ENCODE peak calls at places on chromosomes 5 and 9, in four cellular contexts. One of them, this sample, is unnamed.

GRCh38 chr5:150505041-150505511 is 2.9 kb upstream of the NDST1 start:
- DNase-seq in neural progenitor cell: no peak
- DNase-seq in cardiac muscle cell: no peak
- DNase-seq in stomach: no peak
- DNase-seq in this sample: no peak

GRCh38 chr9:83715794-83716193 is 8.0 kb upstream of the UBQLN1 start:
- DNase-seq in neural progenitor cell: no peak
- DNase-seq in cardiac muscle cell: no peak
- DNase-seq in stomach: no peak
- DNase-seq in this sample: no peak

GRCh38 chr5:160001457-160001856 is 7.5 kb upstream of the TTC1 start:
- DNase-seq in neural progenitor cell: no peak
- DNase-seq in cardiac muscle cell: no peak
- DNase-seq in stomach: peak; percentile 63
- DNase-seq in this sample: no peak

GRCh38 chr5:52657231-52657645 is 130.5 kb upstream of the ITGA1 start:
- DNase-seq in neural progenitor cell: peak; percentile 60
- DNase-seq in cardiac muscle cell: peak; percentile 67
- DNase-seq in stomach: no peak
- DNase-seq in this sample: no peak

GRCh38 chr5:147892696-147893296 is 13.5 kb downstream of the C5orf46 start:
- DNase-seq in neural progenitor cell: peak; percentile 3
- DNase-seq in cardiac muscle cell: no peak
- DNase-seq in stomach: peak; percentile 76
- DNase-seq in this sample: no peak

GRCh38 chr5:90802695-90803317 is 244.2 kb downstream of the ADGRV1 start:
- DNase-seq in cardiac muscle cell: peak; percentile 57
- DNase-seq in neural progenitor cell: peak; percentile 70
- DNase-seq in stomach: peak; percentile 31
- DNase-seq in this sample: no peak

GRCh38 chr5:180135128-180135955 is 63.8 kb upstream of the RNF130 start:
- DNase-seq in stomach: peak; percentile 23
- DNase-seq in neural progenitor cell: no peak
- DNase-seq in cardiac muscle cell: no peak
- DNase-seq in this sample: peak; percentile 90

GRCh38 chr5:157072508-157072907 is 13.6 kb upstream of the HAVCR1 start:
- DNase-seq in neural progenitor cell: no peak
- DNase-seq in cardiac muscle cell: no peak
- DNase-seq in stomach: no peak
- DNase-seq in this sample: no peak

GRCh38 chr5:140391312-140391711 is 10.3 kb upstream of the ANKHD1 start:
- DNase-seq in stomach: no peak
- DNase-seq in cardiac muscle cell: no peak
- DNase-seq in neural progenitor cell: no peak
- DNase-seq in this sample: no peak

GRCh38 chr5:150656191-150657132 is 4.6 kb upstream of the MYOZ3 start:
- DNase-seq in cardiac muscle cell: peak; percentile 85
- DNase-seq in neural progenitor cell: peak; percentile 92
- DNase-seq in stomach: peak; percentile 77
- DNase-seq in this sample: no peak

GRCh38 chr9:97518909-97519307 is 17.4 kb downstream of the TMOD1 start:
- DNase-seq in neural progenitor cell: no peak
- DNase-seq in stomach: peak; percentile 41
- DNase-seq in cardiac muscle cell: no peak
- DNase-seq in this sample: no peak

GRCh38 chr9:35603506-35603985 is 1.5 kb upstream of the TESK1 start:
- DNase-seq in stomach: peak; percentile 56
- DNase-seq in neural progenitor cell: no peak
- DNase-seq in cardiac muscle cell: no peak
- DNase-seq in this sample: peak; percentile 95

GRCh38 chr5:174410716-174411512 is 313.5 kb upstream of the MSX2 start:
- DNase-seq in neural progenitor cell: no peak
- DNase-seq in stomach: no peak
- DNase-seq in cardiac muscle cell: no peak
- DNase-seq in this sample: peak; percentile 79

GRCh38 chr5:83048277-83048676 is 28.9 kb downstream of the TMEM167A start:
- DNase-seq in cardiac muscle cell: no peak
- DNase-seq in stomach: no peak
- DNase-seq in neural progenitor cell: no peak
- DNase-seq in this sample: no peak

GRCh38 chr9:134053941-134054761 is 13.7 kb downstream of the BRD3 start:
- DNase-seq in stomach: no peak
- DNase-seq in neural progenitor cell: no peak
- DNase-seq in cardiac muscle cell: no peak
- DNase-seq in this sample: no peak

GRCh38 chr5:107365355-107366109 is 305.2 kb downstream of the EFNA5 start:
- DNase-seq in cardiac muscle cell: no peak
- DNase-seq in stomach: no peak
- DNase-seq in neural progenitor cell: no peak
- DNase-seq in this sample: no peak

GRCh38 chr5:141869514-141869913 is 8.7 kb downstream of the PCDH1 start:
- DNase-seq in stomach: peak; percentile 73
- DNase-seq in neural progenitor cell: no peak
- DNase-seq in cardiac muscle cell: no peak
- DNase-seq in this sample: no peak

GRCh38 chr9:125356032-125356431 is 94.4 kb downstream of the GAPVD1 start:
- DNase-seq in stomach: no peak
- DNase-seq in neural progenitor cell: no peak
- DNase-seq in cardiac muscle cell: no peak
- DNase-seq in this sample: no peak

GRCh38 chr9:70303268-70303667 is 44.5 kb downstream of the SMC5 start:
- DNase-seq in stomach: no peak
- DNase-seq in neural progenitor cell: no peak
- DNase-seq in cardiac muscle cell: no peak
- DNase-seq in this sample: no peak

GRCh38 chr9:6184749-6185645 is 30.6 kb upstream of the IL33 start:
- DNase-seq in stomach: peak; percentile 31
- DNase-seq in cardiac muscle cell: no peak
- DNase-seq in neural progenitor cell: no peak
- DNase-seq in this sample: no peak

GRCh38 chr9:132644251-132644650 is 25.5 kb downstream of the DDX31 start:
- DNase-seq in cardiac muscle cell: no peak
- DNase-seq in neural progenitor cell: peak; percentile 38
- DNase-seq in stomach: no peak
- DNase-seq in this sample: no peak

GRCh38 chr5:95382843-95383242 is 8.3 kb upstream of the FAM81B start:
- DNase-seq in cardiac muscle cell: no peak
- DNase-seq in stomach: no peak
- DNase-seq in neural progenitor cell: no peak
- DNase-seq in this sample: no peak

GRCh38 chr9:72527801-72528195 is 6.4 kb downstream of the TMC1 start:
- DNase-seq in cardiac muscle cell: no peak
- DNase-seq in neural progenitor cell: no peak
- DNase-seq in stomach: no peak
- DNase-seq in this sample: no peak

GRCh38 chr9:107587175-107587963 is 97.8 kb upstream of the KLF4 start:
- DNase-seq in stomach: peak; percentile 91
- DNase-seq in neural progenitor cell: no peak
- DNase-seq in cardiac muscle cell: no peak
- DNase-seq in this sample: no peak

GRCh38 chr9:91162311-91162710 is 199.4 kb downstream of the AUH start:
- DNase-seq in neural progenitor cell: no peak
- DNase-seq in cardiac muscle cell: no peak
- DNase-seq in stomach: no peak
- DNase-seq in this sample: no peak

GRCh38 chr9:130793589-130793988 is 41.5 kb upstream of the ABL1 start:
- DNase-seq in neural progenitor cell: no peak
- DNase-seq in cardiac muscle cell: no peak
- DNase-seq in stomach: no peak
- DNase-seq in this sample: no peak

GRCh38 chr9:99782962-99783718 is 38.5 kb upstream of the NR4A3 start:
- DNase-seq in stomach: no peak
- DNase-seq in cardiac muscle cell: no peak
- DNase-seq in neural progenitor cell: no peak
- DNase-seq in this sample: no peak

GRCh38 chr5:174533127-174533453 is 191.3 kb upstream of the MSX2 start:
- DNase-seq in neural progenitor cell: no peak
- DNase-seq in stomach: no peak
- DNase-seq in cardiac muscle cell: no peak
- DNase-seq in this sample: no peak

GRCh38 chr5:125113328-125113727 is 366.9 kb upstream of the ZNF608 start:
- DNase-seq in stomach: no peak
- DNase-seq in neural progenitor cell: no peak
- DNase-seq in cardiac muscle cell: no peak
- DNase-seq in this sample: no peak

GRCh38 chr9:128152133-128152780 is 3.0 kb downstream of the LCN2 start:
- DNase-seq in neural progenitor cell: no peak
- DNase-seq in cardiac muscle cell: no peak
- DNase-seq in stomach: no peak
- DNase-seq in this sample: no peak

GRCh38 chr9:128153947-128154695 is 4.9 kb downstream of the LCN2 start:
- DNase-seq in cardiac muscle cell: no peak
- DNase-seq in stomach: no peak
- DNase-seq in neural progenitor cell: no peak
- DNase-seq in this sample: no peak

GRCh38 chr9:128152781-128153116 is 3.5 kb downstream of the LCN2 start:
- DNase-seq in stomach: no peak
- DNase-seq in cardiac muscle cell: no peak
- DNase-seq in neural progenitor cell: no peak
- DNase-seq in this sample: no peak

GRCh38 chr9:128151343-128152132 is 2.3 kb downstream of the LCN2 start:
- DNase-seq in stomach: no peak
- DNase-seq in cardiac muscle cell: no peak
- DNase-seq in neural progenitor cell: no peak
- DNase-seq in this sample: no peak

DNA sequence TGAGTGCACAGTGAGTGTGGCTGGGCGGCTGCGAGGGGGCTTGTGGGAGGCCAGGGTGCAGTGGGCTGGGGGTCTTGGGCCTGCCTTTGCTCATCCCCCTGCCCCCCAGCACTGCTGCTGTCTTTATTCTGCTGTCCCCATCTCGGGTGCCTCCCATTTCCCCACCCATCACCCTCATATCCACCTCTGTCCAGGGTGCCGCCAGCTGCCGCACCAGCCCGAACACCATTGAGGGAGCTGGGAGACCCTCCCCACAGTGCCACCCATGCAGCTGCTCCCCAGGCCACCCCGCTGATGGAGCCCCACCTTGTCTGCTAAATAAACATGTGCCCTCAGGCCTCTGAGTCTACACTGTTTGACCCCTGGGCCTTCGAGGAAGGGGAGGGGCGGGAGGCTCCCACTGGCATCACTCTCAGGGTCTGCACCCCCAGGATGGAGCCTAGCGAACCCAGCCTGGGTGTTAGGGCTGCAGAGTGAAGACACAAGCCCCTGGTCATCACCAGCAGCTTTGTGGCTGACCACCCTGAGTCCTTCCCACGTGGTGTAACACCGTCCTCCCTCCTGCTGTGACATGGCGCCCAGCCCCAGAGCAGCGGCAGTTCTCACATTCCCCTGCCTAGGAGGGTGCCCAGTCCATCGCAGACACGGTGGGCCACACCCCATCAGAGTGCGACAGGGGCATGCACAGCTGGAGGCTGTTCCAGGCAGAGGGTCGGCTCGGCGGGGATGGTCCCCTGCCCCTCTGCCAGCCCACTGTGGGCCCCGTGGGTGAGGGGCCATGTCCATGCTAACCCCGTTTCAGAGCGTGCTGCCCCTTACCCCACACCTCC is 4.1 kb downstream of the LCN2 start:
- DNase-seq in neural progenitor cell: no peak
- DNase-seq in stomach: no peak
- DNase-seq in cardiac muscle cell: no peak
- DNase-seq in this sample: no peak
- H3K9me3 ChIP-seq in neural progenitor cell: no peaks in the 10 kb centered on the region
- H3K9me3 ChIP-seq in stomach: no peaks in the 10 kb centered on the region
- H3K9me3 ChIP-seq in cardiac muscle cell: no peaks in the 10 kb centered on the region
- H3K9me3 ChIP-seq in this sample: no peaks in the 10 kb centered on the region

DNA sequence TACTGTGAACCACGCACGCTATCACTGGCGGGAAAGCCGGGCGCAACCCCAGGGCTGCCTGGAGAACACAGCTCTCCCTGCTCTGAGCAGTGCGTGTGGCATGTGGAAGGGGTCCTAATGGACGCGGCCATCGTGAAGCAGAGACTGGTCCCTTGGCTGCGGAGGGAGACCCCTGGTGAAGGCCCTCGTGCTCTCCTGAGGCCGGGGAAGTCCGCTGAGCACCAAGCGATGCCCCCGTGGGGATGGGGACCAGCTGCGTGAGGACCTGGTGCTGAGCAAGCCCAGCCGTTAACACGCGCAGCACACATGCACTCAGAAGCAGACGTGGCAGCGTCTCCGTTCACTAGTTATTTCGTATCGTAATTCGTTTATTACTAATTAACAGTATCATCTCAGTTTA is 24.4 kb downstream of the SLC12A7 start:
- DNase-seq in stomach: no peak
- DNase-seq in cardiac muscle cell: no peak
- DNase-seq in neural progenitor cell: no peak
- DNase-seq in this sample: no peak
- H3K9me3 ChIP-seq in stomach: no peaks in the 10 kb centered on the region
- H3K9me3 ChIP-seq in cardiac muscle cell: no peaks in the 10 kb centered on the region
- H3K9me3 ChIP-seq in neural progenitor cell: no peaks in the 10 kb centered on the region
- H3K9me3 ChIP-seq in this sample: no peaks in the 10 kb centered on the region

GRCh38 chr9:11269036-11269435 is 656.2 kb upstream of the PTPRD start:
- DNase-seq in stomach: no peak
- DNase-seq in neural progenitor cell: peak; percentile 31
- DNase-seq in cardiac muscle cell: no peak
- DNase-seq in this sample: no peak
- H3K9me3 ChIP-seq in stomach: peaks cover 9% of the 10 kb centered on the region
- H3K9me3 ChIP-seq in neural progenitor cell: peaks cover 20% of the 10 kb centered on the region
- H3K9me3 ChIP-seq in cardiac muscle cell: peaks cover 3% of the 10 kb centered on the region
- H3K9me3 ChIP-seq in this sample: peaks cover 13% of the 10 kb centered on the region

GRCh38 chr5:4068171-4068570 is 472.5 kb downstream of the IRX1 start:
- DNase-seq in cardiac muscle cell: no peak
- DNase-seq in neural progenitor cell: no peak
- DNase-seq in stomach: no peak
- DNase-seq in this sample: peak; percentile 91

GRCh38 chr5:4065472-4066320 is 470.1 kb downstream of the IRX1 start:
- DNase-seq in cardiac muscle cell: peak; percentile 81
- DNase-seq in stomach: no peak
- DNase-seq in neural progenitor cell: peak; percentile 11
- DNase-seq in this sample: peak; percentile 84
- H3K9me3 ChIP-seq in cardiac muscle cell: no peaks in the 10 kb centered on the region
- H3K9me3 ChIP-seq in stomach: no peaks in the 10 kb centered on the region
- H3K9me3 ChIP-seq in neural progenitor cell: no peaks in the 10 kb centered on the region
- H3K9me3 ChIP-seq in this sample: no peaks in the 10 kb centered on the region

DNA sequence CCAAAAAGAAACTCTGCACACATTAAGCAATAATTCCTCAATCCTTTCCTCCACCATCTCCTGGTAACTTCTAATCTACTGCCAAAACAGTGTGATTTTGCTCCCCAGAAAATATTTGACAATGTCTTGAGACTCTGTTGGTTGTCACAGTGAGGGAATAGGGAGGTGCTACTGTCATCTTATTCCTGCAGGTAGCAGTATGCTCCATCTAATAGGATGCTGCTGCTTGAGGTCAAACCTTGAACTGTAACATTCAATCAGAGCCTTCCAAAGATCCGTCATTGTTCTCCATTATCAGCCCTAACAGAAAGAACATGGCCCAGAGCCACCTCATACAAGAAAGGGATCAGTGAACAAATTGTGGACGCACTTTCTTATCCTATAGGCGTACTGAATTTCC is 514.7 kb upstream of the GRIN3A start:
- DNase-seq in cardiac muscle cell: no peak
- DNase-seq in neural progenitor cell: no peak
- DNase-seq in stomach: no peak
- DNase-seq in this sample: no peak
- H3K9me3 ChIP-seq in cardiac muscle cell: peaks cover 5% of the 10 kb centered on the region
- H3K9me3 ChIP-seq in neural progenitor cell: peaks cover 3% of the 10 kb centered on the region
- H3K9me3 ChIP-seq in stomach: no peaks in the 10 kb centered on the region
- H3K9me3 ChIP-seq in this sample: no peaks in the 10 kb centered on the region

This sample was measured in esophagus muscularis mucosa.